ENCODE peak calls at places on chromosomes 13 and 19, in nine cellular contexts. One of them, this sample, is unnamed.
A peak's percentile ranks its signal among the peaks of the same experiment; 100 is the strongest.

GRCh38 chr13:66218583-66218982 is 1011.6 kb downstream of the PCDH9 start:
- DNase-seq in endothelial cell of umbilical vein: no peak
- DNase-seq in thyroid gland: no peak
- DNase-seq in AG04450: no peak
- DNase-seq in cardiac muscle cell: no peak
- DNase-seq in AG10803: no peak
- DNase-seq in fibroblast of pulmonary artery: no peak
- DNase-seq in heart right ventricle: no peak
- DNase-seq in foreskin fibroblast: no peak
- DNase-seq in this sample: no peak

GRCh38 chr19:23263870-23264590 is 13.8 kb upstream of the ZNF724 start:
- DNase-seq in fibroblast of pulmonary artery: no peak
- DNase-seq in cardiac muscle cell: peak; percentile 14
- DNase-seq in AG04450: no peak
- DNase-seq in endothelial cell of umbilical vein: no peak
- DNase-seq in heart right ventricle: no peak
- DNase-seq in AG10803: peak; percentile 2
- DNase-seq in foreskin fibroblast: peak; percentile 1
- DNase-seq in thyroid gland: no peak
- DNase-seq in this sample: no peak

GRCh38 chr13:109743706-109744453 is 42.5 kb downstream of the IRS2 start:
- DNase-seq in cardiac muscle cell: peak; percentile 84
- DNase-seq in foreskin fibroblast: peak; percentile 83
- DNase-seq in AG10803: peak; percentile 66
- DNase-seq in endothelial cell of umbilical vein: peak; percentile 69
- DNase-seq in heart right ventricle: no peak
- DNase-seq in thyroid gland: peak; percentile 31
- DNase-seq in AG04450: peak; percentile 33
- DNase-seq in fibroblast of pulmonary artery: peak; percentile 78
- DNase-seq in this sample: no peak

GRCh38 chr13:61316647-61317046 is 99.0 kb downstream of the PCDH20 start:
- DNase-seq in foreskin fibroblast: no peak
- DNase-seq in heart right ventricle: no peak
- DNase-seq in thyroid gland: no peak
- DNase-seq in cardiac muscle cell: no peak
- DNase-seq in endothelial cell of umbilical vein: no peak
- DNase-seq in fibroblast of pulmonary artery: no peak
- DNase-seq in AG04450: no peak
- DNase-seq in AG10803: no peak
- DNase-seq in this sample: no peak

GRCh38 chr13:49821216-49821820 is 28.8 kb upstream of the KPNA3 start:
- DNase-seq in thyroid gland: no peak
- DNase-seq in heart right ventricle: no peak
- DNase-seq in cardiac muscle cell: peak; percentile 15
- DNase-seq in fibroblast of pulmonary artery: peak; percentile 9
- DNase-seq in AG10803: peak; percentile 4
- DNase-seq in foreskin fibroblast: no peak
- DNase-seq in AG04450: no peak
- DNase-seq in endothelial cell of umbilical vein: no peak
- DNase-seq in this sample: no peak

GRCh38 chr19:48471836-48472235 is 2.7 kb downstream of the CYTH2 start:
- DNase-seq in fibroblast of pulmonary artery: no peak
- DNase-seq in thyroid gland: peak; percentile 73
- DNase-seq in heart right ventricle: no peak
- DNase-seq in foreskin fibroblast: no peak
- DNase-seq in AG10803: no peak
- DNase-seq in cardiac muscle cell: no peak
- DNase-seq in endothelial cell of umbilical vein: no peak
- DNase-seq in AG04450: no peak
- DNase-seq in this sample: no peak

GRCh38 chr19:47507031-47507430 is 7.8 kb downstream of the NAPA start:
- DNase-seq in AG10803: no peak
- DNase-seq in endothelial cell of umbilical vein: no peak
- DNase-seq in heart right ventricle: peak; percentile 75
- DNase-seq in foreskin fibroblast: no peak
- DNase-seq in cardiac muscle cell: no peak
- DNase-seq in thyroid gland: peak; percentile 62
- DNase-seq in AG04450: no peak
- DNase-seq in fibroblast of pulmonary artery: no peak
- DNase-seq in this sample: no peak

GRCh38 chr13:105798541-105798940 is 736.9 kb downstream of the EFNB2 start:
- DNase-seq in foreskin fibroblast: no peak
- DNase-seq in cardiac muscle cell: no peak
- DNase-seq in AG10803: no peak
- DNase-seq in heart right ventricle: no peak
- DNase-seq in fibroblast of pulmonary artery: no peak
- DNase-seq in AG04450: no peak
- DNase-seq in thyroid gland: no peak
- DNase-seq in endothelial cell of umbilical vein: no peak
- DNase-seq in this sample: no peak

GRCh38 chr13:98915563-98916348 is 62.1 kb downstream of the DOCK9 start:
- DNase-seq in thyroid gland: no peak
- DNase-seq in AG04450: no peak
- DNase-seq in fibroblast of pulmonary artery: no peak
- DNase-seq in heart right ventricle: no peak
- DNase-seq in cardiac muscle cell: no peak
- DNase-seq in foreskin fibroblast: peak; percentile 30
- DNase-seq in endothelial cell of umbilical vein: no peak
- DNase-seq in AG10803: peak; percentile 4
- DNase-seq in this sample: no peak

GRCh38 chr19:8611391-8611883 is 922 bp upstream of the ADAMTS10 start:
- DNase-seq in foreskin fibroblast: no peak
- DNase-seq in cardiac muscle cell: peak; percentile 32
- DNase-seq in endothelial cell of umbilical vein: no peak
- DNase-seq in fibroblast of pulmonary artery: no peak
- DNase-seq in heart right ventricle: no peak
- DNase-seq in AG04450: no peak
- DNase-seq in thyroid gland: no peak
- DNase-seq in AG10803: peak; percentile 18
- DNase-seq in this sample: no peak

GRCh38 chr19:44749318-44749717 is 810 bp downstream of the BCL3 start:
- DNase-seq in foreskin fibroblast: no peak
- DNase-seq in heart right ventricle: no peak
- DNase-seq in endothelial cell of umbilical vein: no peak
- DNase-seq in thyroid gland: no peak
- DNase-seq in cardiac muscle cell: no peak
- DNase-seq in AG10803: no peak
- DNase-seq in fibroblast of pulmonary artery: no peak
- DNase-seq in AG04450: no peak
- DNase-seq in this sample: no peak
- TF ChIP-seq CTCF in foreskin fibroblast: no peak
- TF ChIP-seq CTCF in heart right ventricle: no peak
- TF ChIP-seq CTCF in endothelial cell of umbilical vein: no peak
- TF ChIP-seq CTCF in thyroid gland: no peak
- TF ChIP-seq CTCF in cardiac muscle cell: no peak
- TF ChIP-seq CTCF in AG10803: no peak
- TF ChIP-seq CTCF in fibroblast of pulmonary artery: no peak
- TF ChIP-seq CTCF in AG04450: no peak
- TF ChIP-seq CTCF in this sample: no peak

DNA sequence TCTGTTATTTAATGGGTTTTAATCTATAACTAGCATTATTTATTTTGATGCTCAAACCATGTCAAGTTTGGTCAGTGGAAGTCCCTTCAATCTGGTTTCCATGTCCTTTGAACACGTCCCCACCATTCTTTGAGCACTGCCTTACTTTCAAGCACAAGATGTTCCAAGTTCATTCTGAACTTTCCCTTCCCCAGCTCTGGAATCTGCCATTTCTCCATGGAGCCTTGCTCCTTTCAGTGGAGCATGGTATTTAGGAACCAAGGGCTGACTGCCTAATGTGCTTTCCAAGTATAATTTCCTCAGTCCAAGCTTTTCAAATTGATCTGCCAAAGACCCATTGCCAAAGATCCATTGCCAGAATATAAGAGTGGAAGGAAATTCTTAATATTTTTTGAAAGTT is 1.1 kb upstream of the ZNF546 start:
- DNase-seq in fibroblast of pulmonary artery: no peak
- DNase-seq in cardiac muscle cell: no peak
- DNase-seq in AG10803: no peak
- DNase-seq in endothelial cell of umbilical vein: no peak
- DNase-seq in foreskin fibroblast: no peak
- DNase-seq in thyroid gland: no peak
- DNase-seq in AG04450: no peak
- DNase-seq in heart right ventricle: no peak
- DNase-seq in this sample: no peak
- H3K4me3 ChIP-seq in fibroblast of pulmonary artery: peak overlapping the region; percentile 90
- H3K4me3 ChIP-seq in cardiac muscle cell: peak overlapping the region; percentile 87
- H3K4me3 ChIP-seq in AG10803: peak overlapping the region; percentile 92
- H3K4me3 ChIP-seq in endothelial cell of umbilical vein: no peak overlapping the region
- H3K4me3 ChIP-seq in foreskin fibroblast: peak overlapping the region; percentile 77
- H3K4me3 ChIP-seq in thyroid gland: no peak overlapping the region
- H3K4me3 ChIP-seq in AG04450: peak overlapping the region; percentile 91
- H3K4me3 ChIP-seq in heart right ventricle: peak overlapping the region; percentile 83
- H3K4me3 ChIP-seq in this sample: peak overlapping the region; percentile 34

GRCh38 chr19:12833747-12834417 is 497 bp downstream of the RTBDN start:
- DNase-seq in AG10803: no peak
- DNase-seq in cardiac muscle cell: peak; percentile 18
- DNase-seq in heart right ventricle: no peak
- DNase-seq in thyroid gland: peak; percentile 13
- DNase-seq in fibroblast of pulmonary artery: no peak
- DNase-seq in endothelial cell of umbilical vein: no peak
- DNase-seq in foreskin fibroblast: peak; percentile 43
- DNase-seq in AG04450: no peak
- DNase-seq in this sample: no peak
- TF ChIP-seq CTCF in AG10803: no peak
- TF ChIP-seq CTCF in cardiac muscle cell: no peak
- TF ChIP-seq CTCF in heart right ventricle: no peak
- TF ChIP-seq CTCF in thyroid gland: no peak
- TF ChIP-seq CTCF in fibroblast of pulmonary artery: no peak
- TF ChIP-seq CTCF in endothelial cell of umbilical vein: no peak
- TF ChIP-seq CTCF in foreskin fibroblast: no peak
- TF ChIP-seq CTCF in AG04450: no peak
- TF ChIP-seq CTCF in this sample: no peak

GRCh38 chr13:27962982-27963381 is 6.1 kb downstream of the CDX2 start:
- DNase-seq in endothelial cell of umbilical vein: no peak
- DNase-seq in thyroid gland: no peak
- DNase-seq in AG10803: no peak
- DNase-seq in fibroblast of pulmonary artery: no peak
- DNase-seq in heart right ventricle: no peak
- DNase-seq in cardiac muscle cell: no peak
- DNase-seq in foreskin fibroblast: no peak
- DNase-seq in AG04450: no peak
- DNase-seq in this sample: no peak

GRCh38 chr13:27959976-27960361 is 9.1 kb downstream of the CDX2 start:
- DNase-seq in thyroid gland: no peak
- DNase-seq in cardiac muscle cell: no peak
- DNase-seq in AG04450: no peak
- DNase-seq in foreskin fibroblast: no peak
- DNase-seq in endothelial cell of umbilical vein: no peak
- DNase-seq in fibroblast of pulmonary artery: no peak
- DNase-seq in AG10803: no peak
- DNase-seq in heart right ventricle: no peak
- DNase-seq in this sample: no peak

GRCh38 chr13:27961227-27962085 is 7.7 kb downstream of the CDX2 start:
- DNase-seq in cardiac muscle cell: no peak
- DNase-seq in heart right ventricle: no peak
- DNase-seq in thyroid gland: no peak
- DNase-seq in AG10803: no peak
- DNase-seq in foreskin fibroblast: no peak
- DNase-seq in fibroblast of pulmonary artery: no peak
- DNase-seq in endothelial cell of umbilical vein: no peak
- DNase-seq in AG04450: no peak
- DNase-seq in this sample: no peak

GRCh38 chr13:27960362-27961226 is 8.5 kb downstream of the CDX2 start:
- DNase-seq in thyroid gland: no peak
- DNase-seq in cardiac muscle cell: peak; percentile 41
- DNase-seq in fibroblast of pulmonary artery: peak; percentile 31
- DNase-seq in heart right ventricle: peak; percentile 11
- DNase-seq in endothelial cell of umbilical vein: no peak
- DNase-seq in AG04450: no peak
- DNase-seq in AG10803: peak; percentile 12
- DNase-seq in foreskin fibroblast: peak; percentile 28
- DNase-seq in this sample: no peak

DNA sequence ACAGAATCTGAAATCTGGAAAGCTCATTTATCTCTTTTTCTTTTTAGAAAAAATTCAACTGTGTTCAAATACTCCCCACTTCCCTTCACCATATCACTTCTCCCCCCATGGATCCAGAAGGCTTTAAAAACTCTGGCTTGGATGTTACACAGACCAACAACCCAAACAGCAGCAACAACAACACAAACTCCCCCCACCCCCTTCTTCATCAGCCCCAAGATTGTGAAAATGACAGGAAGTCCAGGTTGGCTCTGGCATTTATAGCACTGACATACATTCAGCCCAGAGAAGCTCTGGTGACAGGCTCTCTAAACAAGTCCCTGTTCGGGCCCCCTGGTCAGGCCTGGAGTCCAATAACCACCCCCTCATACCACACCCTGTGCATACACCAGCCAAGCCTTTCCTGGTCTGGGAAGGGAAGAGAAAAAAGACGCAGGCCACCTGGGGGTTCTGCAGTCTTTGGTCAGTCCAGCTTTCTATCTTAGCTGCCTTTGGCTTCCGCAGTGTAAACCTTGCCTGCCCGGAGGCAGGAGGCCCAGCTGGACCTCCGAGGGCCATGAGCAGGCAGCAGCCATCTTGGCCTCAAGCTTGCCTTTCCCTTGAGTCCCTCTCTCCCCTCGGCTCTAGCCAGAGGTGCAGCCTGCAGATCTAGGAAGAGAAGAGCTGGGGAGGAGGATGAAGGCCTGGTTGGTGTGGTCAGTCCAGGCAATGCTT is 6.8 kb downstream of the CDX2 start:
- DNase-seq in fibroblast of pulmonary artery: no peak
- DNase-seq in endothelial cell of umbilical vein: no peak
- DNase-seq in AG04450: no peak
- DNase-seq in thyroid gland: no peak
- DNase-seq in heart right ventricle: no peak
- DNase-seq in cardiac muscle cell: no peak
- DNase-seq in foreskin fibroblast: no peak
- DNase-seq in AG10803: no peak
- DNase-seq in this sample: no peak
- H3K4me3 ChIP-seq in fibroblast of pulmonary artery: no peak overlapping the region
- H3K4me3 ChIP-seq in endothelial cell of umbilical vein: no peak overlapping the region
- H3K4me3 ChIP-seq in AG04450: no peak overlapping the region
- H3K4me3 ChIP-seq in thyroid gland: no peak overlapping the region
- H3K4me3 ChIP-seq in heart right ventricle: no peak overlapping the region
- H3K4me3 ChIP-seq in cardiac muscle cell: no peak overlapping the region
- H3K4me3 ChIP-seq in foreskin fibroblast: no peak overlapping the region
- H3K4me3 ChIP-seq in AG10803: no peak overlapping the region
- H3K4me3 ChIP-seq in this sample: no peak overlapping the region

GRCh38 chr13:55244991-55245644 is 1895.6 kb upstream of the PRR20A start:
- DNase-seq in foreskin fibroblast: no peak
- DNase-seq in fibroblast of pulmonary artery: no peak
- DNase-seq in thyroid gland: peak; percentile 32
- DNase-seq in endothelial cell of umbilical vein: no peak
- DNase-seq in cardiac muscle cell: no peak
- DNase-seq in heart right ventricle: no peak
- DNase-seq in AG04450: no peak
- DNase-seq in AG10803: no peak
- DNase-seq in this sample: no peak
- TF ChIP-seq CTCF in foreskin fibroblast: no peak
- TF ChIP-seq CTCF in fibroblast of pulmonary artery: no peak
- TF ChIP-seq CTCF in thyroid gland: peak; percentile 40
- TF ChIP-seq CTCF in endothelial cell of umbilical vein: no peak
- TF ChIP-seq CTCF in cardiac muscle cell: no peak
- TF ChIP-seq CTCF in heart right ventricle: no peak
- TF ChIP-seq CTCF in AG04450: no peak
- TF ChIP-seq CTCF in AG10803: no peak
- TF ChIP-seq CTCF in this sample: no peak